ENCODE peak calls at places on chromosomes 16 and 17, in six cellular contexts. P is upper lobe of left lung; F is colonic mucosa; A is CD8-positive, alpha-beta memory T cell; U is left ventricle myocardium inferior; E is CD8-positive, alpha-beta T cell. K is an unnamed sample.

GRCh38 chr17:83114706-83115105 is 35.3 kb downstream of the METRNL start:
- DNase-seq in E (no peak), U (no peak), A (no peak), F (no peak), P (no peak), K (no peak)

GRCh38 chr17:21373696-21374454 is 2.3 kb upstream of the KCNJ12 start:
- DNase-seq in U (no peak), P (no peak), E (no peak), A (no peak), F (no peak), K (no peak)

GRCh38 chr17:47730681-47731080 is 2.4 kb upstream of the TBX21 start:
- DNase-seq in P (no peak), E (no peak), A (no peak), U (no peak), F (no peak), K (no peak)

GRCh38 chr16:85859818-85860125 is 39.2 kb upstream of the IRF8 start:
- DNase-seq in U (no peak), A (no peak), F (no peak), P (no peak), E (no peak), K (no peak)

GRCh38 chr17:42329025-42329976 is 41.0 kb downstream of the STAT5A start:
- DNase-seq in E (no peak), F (peak; percentile 55), A (no peak), P (peak; percentile 71), U (no peak), K (no peak)

GRCh38 chr16:84933774-84934571 is 77.4 kb downstream of the ZDHHC7 start:
- DNase-seq in U (peak; percentile 88), A (no peak), P (no peak), E (no peak), F (no peak), K (no peak)

GRCh38 chr16:16048904-16049582 is 99.6 kb downstream of the ABCC1 start:
- DNase-seq in P (no peak), A (no peak), F (no peak), U (peak; percentile 53), E (no peak), K (no peak)

GRCh38 chr16:77881355-77882003 is 93.1 kb downstream of the VAT1L start:
- DNase-seq in E (no peak), U (no peak), F (no peak), A (no peak), P (no peak), K (no peak)

GRCh38 chr17:27554152-27554551 is 76.8 kb upstream of the LGALS9 start:
- DNase-seq in E (no peak), U (no peak), F (no peak), P (no peak), A (no peak), K (peak; percentile 47)

GRCh38 chr17:419073-419735 is 66.6 kb upstream of the RPH3AL start:
- DNase-seq in P (no peak), A (peak; percentile 71), U (no peak), E (peak; percentile 54), F (no peak), K (no peak)

GRCh38 chr16:17470002-17470870 is 524 bp downstream of the XYLT1 start:
- DNase-seq in A (peak; percentile 58), F (peak; percentile 38), U (no peak), P (no peak), E (peak; percentile 43), K (no peak)
- H3K27ac ChIP-seq in A (no peak overlapping the region), F (no peak overlapping the region), U (no peak overlapping the region), P (no peak overlapping the region), E (peak overlapping the region; percentile 36), K (peak overlapping the region; percentile 56)

GRCh38 chr17:40509626-40510327 is 8.4 kb upstream of the TNS4 start:
- DNase-seq in A (no peak), F (no peak), P (no peak), E (no peak), U (no peak), K (no peak)
- H3K4me3 ChIP-seq in A (no peak overlapping the region), F (no peak overlapping the region), P (no peak overlapping the region), E (no peak overlapping the region), U (no peak overlapping the region), K (no peak overlapping the region)

GRCh38 chr17:17847726-17848125 is 10.9 kb upstream of the SREBF1 start:
- DNase-seq in F (no peak), U (no peak), P (no peak), E (no peak), A (no peak), K (no peak)

GRCh38 chr17:17848311-17848710 is 11.5 kb upstream of the SREBF1 start:
- DNase-seq in P (no peak), A (no peak), E (no peak), F (no peak), U (no peak), K (no peak)

GRCh38 chr17:17846645-17847044 is 9.9 kb upstream of the SREBF1 start:
- DNase-seq in E (no peak), U (no peak), A (no peak), F (no peak), P (no peak), K (no peak)

GRCh38 chr17:17846003-17846402 is 9.2 kb upstream of the SREBF1 start:
- DNase-seq in P (no peak), E (no peak), A (no peak), F (no peak), U (no peak), K (no peak)

DNA sequence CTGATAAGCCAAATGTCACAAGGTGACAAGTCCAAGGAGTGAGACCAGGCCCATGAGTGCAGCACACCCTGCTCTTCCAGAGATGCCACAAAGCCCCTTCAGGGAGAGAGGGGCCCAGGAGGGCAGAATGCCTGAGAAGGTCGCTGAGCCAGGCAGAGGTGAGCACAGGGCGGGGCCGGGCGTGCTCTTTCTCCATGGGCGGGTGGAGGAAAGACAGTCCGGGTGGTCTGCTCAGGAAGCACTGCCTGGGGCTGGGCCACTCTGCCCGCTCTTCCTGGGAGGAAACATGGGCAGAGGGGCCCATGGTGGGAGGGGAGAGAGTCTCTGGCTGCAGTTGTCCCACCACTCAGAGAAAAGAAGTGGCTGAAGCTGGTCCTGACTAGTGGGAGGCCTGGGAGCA is 10.3 kb upstream of the SREBF1 start:
- DNase-seq in E (no peak), A (no peak), P (no peak), U (no peak), F (no peak), K (no peak)
- H3K4me1 ChIP-seq in E (peaks cover 58% of the 10 kb centered on the region), A (peaks cover 47% of the 10 kb centered on the region), P (peaks cover 43% of the 10 kb centered on the region), U (peaks cover 63% of the 10 kb centered on the region), F (peaks cover 7% of the 10 kb centered on the region), K (peaks cover 75% of the 10 kb centered on the region)

DNA sequence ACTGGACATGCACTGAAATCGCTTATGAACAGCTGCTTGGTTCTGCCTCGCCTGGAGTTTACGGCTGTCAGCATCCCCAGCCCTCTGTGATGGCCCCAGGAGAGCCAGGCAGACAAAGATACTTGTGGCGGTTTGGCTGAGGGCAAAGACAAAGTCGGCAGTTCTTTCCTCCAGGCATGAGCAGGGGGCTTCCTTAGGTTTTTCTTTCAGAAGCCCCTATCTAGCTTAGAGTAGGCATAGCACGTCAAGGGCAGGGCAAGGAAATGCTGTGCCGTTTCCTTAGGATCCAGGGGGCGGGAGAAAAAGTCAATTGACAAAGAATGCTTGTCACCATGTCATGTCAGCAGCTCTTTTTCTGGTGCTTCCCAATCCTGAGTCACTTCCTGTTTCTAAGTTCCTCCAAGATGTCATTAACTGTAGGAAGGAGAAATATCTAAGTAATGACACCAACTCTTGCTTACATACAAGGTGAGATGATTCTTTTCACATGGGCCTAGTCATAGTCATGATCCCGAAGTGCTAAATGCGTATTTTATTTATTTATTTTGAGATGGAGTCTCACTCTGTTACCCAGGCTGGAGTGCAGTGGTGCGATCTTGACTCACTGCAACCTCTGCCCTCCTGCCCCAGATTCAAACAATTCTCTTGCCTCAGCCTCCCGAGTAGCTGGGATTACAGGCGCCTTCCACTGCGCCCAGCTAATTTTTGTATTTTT is 35.2 kb downstream of the GJC1 start:
- DNase-seq in U (no peak), A (no peak), E (no peak), F (no peak), P (no peak), K (no peak)
- H3K27ac ChIP-seq in U (peak overlapping the region; percentile 86), A (no peak overlapping the region), E (no peak overlapping the region), F (peak overlapping the region; percentile 37), P (peak overlapping the region; percentile 72), K (peak overlapping the region; percentile 79)

DNA sequence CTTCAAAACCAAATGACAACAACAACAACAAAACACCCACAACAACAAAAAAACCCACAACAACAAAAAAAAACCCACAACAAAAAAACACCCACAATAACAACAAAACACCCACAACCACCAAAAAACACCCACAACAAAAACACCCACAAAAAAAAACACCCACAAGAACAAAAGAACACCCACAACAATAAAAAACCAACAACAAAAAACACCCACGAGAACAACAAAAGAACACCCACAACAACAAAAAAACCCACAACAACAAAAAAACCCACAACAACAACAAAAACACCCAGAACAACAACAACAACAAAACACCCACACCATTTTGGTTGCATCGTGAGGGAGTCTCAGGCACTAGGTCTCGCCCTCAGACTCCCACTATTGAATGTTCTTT is 117.8 kb downstream of the C16orf95 start:
- DNase-seq in U (no peak), P (no peak), E (no peak), F (no peak), A (no peak), K (no peak)
- H3K4me3 ChIP-seq in U (no peak overlapping the region), P (no peak overlapping the region), E (no peak overlapping the region), F (no peak overlapping the region), A (no peak overlapping the region), K (no peak overlapping the region)

GRCh38 chr16:11581677-11582076 is 5.0 kb downstream of the LITAF start:
- DNase-seq in A (no peak), E (no peak), U (no peak), P (no peak), F (no peak), K (no peak)
- H3K4me1 ChIP-seq in A (peaks cover 75% of the 10 kb centered on the region), E (peaks cover 70% of the 10 kb centered on the region), U (peaks cover 70% of the 10 kb centered on the region), P (peaks cover 30% of the 10 kb centered on the region), F (peaks cover 7% of the 10 kb centered on the region), K (peaks cover 90% of the 10 kb centered on the region)

GRCh38 chr16:87540072-87540976 is 47.5 kb upstream of the ZCCHC14 start:
- DNase-seq in E (no peak), U (no peak), A (peak; percentile 13), P (no peak), F (no peak), K (no peak)
- H3K27ac ChIP-seq in E (no peak overlapping the region), U (peak overlapping the region; percentile 58), A (no peak overlapping the region), P (peak overlapping the region; percentile 27), F (no peak overlapping the region), K (peak overlapping the region; percentile 46)

DNA sequence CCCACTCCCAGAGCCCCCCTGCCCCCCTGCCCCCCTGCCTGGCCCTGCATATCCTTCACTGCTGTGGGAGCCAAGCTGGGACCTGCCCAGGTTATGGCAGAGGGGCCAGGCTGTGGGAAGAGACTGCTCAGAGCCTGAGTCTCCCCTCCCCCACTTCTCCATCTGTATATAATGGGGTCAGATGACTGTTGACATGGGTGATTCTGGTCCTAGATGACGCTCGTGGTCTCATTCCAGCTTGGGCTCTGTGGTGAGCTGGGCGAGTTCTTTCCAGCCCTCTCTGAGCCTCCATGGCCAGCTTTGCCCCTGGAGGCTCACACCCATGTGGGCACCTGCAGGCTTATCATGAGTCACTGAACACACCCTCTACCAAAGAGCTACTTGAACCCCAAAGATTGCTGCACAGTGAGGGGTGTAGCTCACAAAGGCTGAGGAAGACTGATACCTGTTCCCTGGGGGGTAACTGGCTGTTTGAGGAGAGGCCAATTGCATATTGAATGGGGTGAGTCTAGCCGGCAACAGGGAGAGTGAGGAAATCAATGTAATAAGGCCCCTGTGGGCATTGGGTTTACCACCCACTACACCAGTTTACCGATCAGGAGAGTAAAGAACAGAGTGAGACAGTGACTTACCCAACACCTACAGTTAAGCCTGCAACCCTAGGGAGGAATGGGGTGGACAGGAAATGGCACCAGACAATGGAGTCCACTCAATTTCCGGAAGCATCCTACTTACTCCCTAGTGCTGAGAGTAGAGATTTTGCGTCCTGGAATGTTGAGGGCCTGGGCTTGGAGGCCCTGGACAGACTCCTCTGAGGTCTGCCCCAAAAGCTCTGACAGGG is 4.2 kb upstream of the SREBF1 start:
- DNase-seq in E (no peak), U (no peak), F (no peak), A (no peak), P (peak; percentile 72), K (no peak)
- H3K4me3 ChIP-seq in E (no peak overlapping the region), U (peak overlapping the region; percentile 62), F (peak overlapping the region; percentile 44), A (no peak overlapping the region), P (peak overlapping the region; percentile 48), K (peak overlapping the region; percentile 65)

K was measured in lower lobe of right lung.